ENCODE peak calls at places on chromosomes 6 and 20, in four cellular contexts. L is fibroblast of pulmonary artery, W is astrocyte of the cerebellum, N is cardiac fibroblast. H is an unnamed sample.

GRCh38 chr20:43776691-43777090 is 49.9 kb upstream of the GTSF1L start:
- DNase-seq in N (no peak), W (no peak), L (no peak), H (no peak)

GRCh38 chr6:115460913-115461312 is 599.8 kb downstream of the FRK start:
- DNase-seq in N (no peak), W (no peak), L (no peak), H (no peak)

GRCh38 chr6:41157323-41157722 is 3.2 kb upstream of the TREML1 start:
- DNase-seq in L (no peak), N (no peak), W (no peak), H (no peak)

GRCh38 chr6:83168556-83168955 is 24.5 kb downstream of the PGM3 start:
- DNase-seq in L (no peak), N (no peak), W (no peak), H (no peak)

GRCh38 chr6:24584390-24584735 is 61.6 kb downstream of the KIAA0319 start:
- DNase-seq in W (no peak), N (no peak), L (no peak), H (no peak)

GRCh38 chr6:167047554-167047953 is 48.4 kb downstream of the CEP43 start:
- DNase-seq in N (no peak), L (no peak), W (no peak), H (peak; percentile 73)

GRCh38 chr6:17912521-17912920 is 74.9 kb downstream of the KIF13A start:
- DNase-seq in L (no peak), W (no peak), N (no peak), H (no peak)

GRCh38 chr20:57075181-57075580 is 191.3 kb downstream of the BMP7 start:
- DNase-seq in W (no peak), L (no peak), N (no peak), H (no peak)

GRCh38 chr6:116388924-116389323 is 18.2 kb downstream of the DSE start:
- DNase-seq in W (no peak), N (no peak), L (no peak), H (no peak)

GRCh38 chr6:54910326-54910952 is 63.9 kb downstream of the FAM83B start:
- DNase-seq in N (no peak), W (peak; percentile 6), L (no peak), H (no peak)

GRCh38 chr6:84093405-84094049 is 60.0 kb downstream of the MRAP2 start:
- DNase-seq in N (no peak), L (no peak), W (no peak), H (no peak)

GRCh38 chr6:35675871-35676459 is 12.8 kb downstream of the FKBP5 start:
- DNase-seq in W (no peak), L (no peak), N (no peak), H (no peak)

GRCh38 chr20:51131806-51132205 is 108.9 kb upstream of the KCNG1 start:
- DNase-seq in L (no peak), N (no peak), W (no peak), H (no peak)

GRCh38 chr6:52985228-52985627 is 9.9 kb downstream of the GSTA4 start:
- DNase-seq in L (no peak), N (no peak), W (no peak), H (no peak)

GRCh38 chr6:5632348-5632935 is 371.1 kb downstream of the FARS2 start:
- DNase-seq in N (no peak), L (no peak), W (no peak), H (no peak)

GRCh38 chr6:87945181-87945580 is 102.5 kb upstream of the SPACA1 start:
- DNase-seq in N (no peak), W (no peak), L (no peak), H (no peak)

GRCh38 chr6:44430322-44430721 is 42.8 kb downstream of the CDC5L start:
- DNase-seq in N (peak; percentile 45), W (peak; percentile 57), L (peak; percentile 42), H (no peak)

GRCh38 chr20:1844723-1845523 is 50.3 kb upstream of the SIRPA start:
- DNase-seq in N (peak; percentile 40), L (peak; percentile 81), W (no peak), H (peak; percentile 89)

GRCh38 chr20:61949714-61950630 is 115.7 kb downstream of the TAF4 start:
- DNase-seq in L (no peak), W (no peak), N (no peak), H (no peak)

GRCh38 chr6:127907960-127908640 is 7.2 kb upstream of the THEMIS start:
- DNase-seq in N (no peak), L (no peak), W (no peak), H (peak; percentile 3)

DNA sequence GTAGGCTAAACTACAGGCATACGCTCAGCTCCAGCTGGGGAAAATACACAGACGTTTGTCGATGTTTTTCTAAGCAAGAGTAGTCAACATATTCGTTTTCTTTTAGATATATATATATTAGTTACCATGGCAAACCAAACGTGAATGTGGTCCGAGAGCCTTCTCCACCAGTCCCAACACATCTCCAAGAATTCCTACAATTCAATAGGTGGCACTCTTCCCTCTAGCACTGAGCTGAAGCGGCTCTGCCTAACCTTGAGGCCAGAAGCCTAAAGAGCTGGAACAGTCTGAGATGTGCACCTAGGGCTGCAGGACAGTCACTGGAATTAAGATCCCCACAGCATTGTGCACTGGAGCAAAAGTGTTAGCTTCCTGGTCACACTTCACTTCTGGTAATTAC is 70.3 kb upstream of the BEND3 start:
- DNase-seq in L (peak; percentile 50), W (no peak), N (peak; percentile 32), H (no peak)
- TF ChIP-seq CTCF in L (peak; percentile 46), W (peak; percentile 19), N (no peak), H (no peak)

GRCh38 chr6:144156334-144156733 is 6.0 kb downstream of the STX11 start:
- DNase-seq in N (no peak), L (peak; percentile 64), W (no peak), H (no peak)

GRCh38 chr6:144159231-144159630 is 8.9 kb downstream of the STX11 start:
- DNase-seq in W (no peak), L (peak; percentile 16), N (no peak), H (no peak)

GRCh38 chr6:144159727-144160126 is 9.4 kb downstream of the STX11 start:
- DNase-seq in L (no peak), W (no peak), N (no peak), H (no peak)

GRCh38 chr6:144156991-144157390 is 6.7 kb downstream of the STX11 start:
- DNase-seq in L (no peak), N (no peak), W (no peak), H (no peak)

GRCh38 chr6:144158133-144158532 is 7.8 kb downstream of the STX11 start:
- DNase-seq in L (peak; percentile 93), W (peak; percentile 90), N (peak; percentile 83), H (no peak)
- TF ChIP-seq CTCF in L (no peak), W (no peak), N (no peak), H (no peak)

DNA sequence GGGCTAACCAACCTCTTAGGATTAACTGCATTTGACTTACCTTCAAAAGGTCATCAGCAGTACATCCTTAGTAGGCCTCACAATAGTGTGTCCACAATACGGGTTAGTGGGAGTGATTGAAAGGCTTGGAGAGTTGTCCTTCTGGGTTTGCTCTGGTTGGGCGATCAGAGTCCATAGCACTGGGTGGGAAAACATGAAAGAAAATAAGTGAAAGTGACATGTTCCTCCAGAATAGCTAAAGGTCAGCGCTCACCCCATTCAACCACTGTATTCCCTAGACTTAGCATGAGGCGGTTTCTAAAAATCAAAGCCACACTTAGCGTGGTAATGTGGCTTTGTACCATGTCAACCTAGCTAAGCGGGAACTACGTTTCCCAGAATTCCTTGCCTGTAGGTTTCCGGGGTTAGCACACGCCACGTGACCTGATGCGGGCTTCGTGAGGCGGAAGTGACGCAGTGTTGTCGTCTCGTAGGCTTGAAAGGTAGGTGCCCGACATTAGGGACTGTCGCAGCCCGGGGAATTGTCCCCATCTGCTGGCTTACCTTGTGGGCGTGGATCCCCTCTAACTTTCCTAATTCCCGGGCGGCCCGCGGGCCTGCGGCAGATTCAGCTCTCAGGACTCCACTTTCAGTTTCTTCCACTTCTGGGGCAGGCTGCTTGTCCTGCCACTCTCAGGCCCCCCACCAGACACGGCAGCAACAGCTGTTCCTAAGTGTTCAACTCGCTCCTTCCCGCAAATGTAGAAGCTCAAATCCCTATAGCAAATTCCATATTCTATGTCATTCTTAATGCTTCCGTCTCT is 19.8 kb upstream of the SCP2D1 start:
- DNase-seq in L (peak; percentile 92), N (peak; percentile 91), W (peak; percentile 71), H (peak; percentile 79)
- TF ChIP-seq CTCF in L (no peak), N (no peak), W (no peak), H (peak; percentile 29)

DNA sequence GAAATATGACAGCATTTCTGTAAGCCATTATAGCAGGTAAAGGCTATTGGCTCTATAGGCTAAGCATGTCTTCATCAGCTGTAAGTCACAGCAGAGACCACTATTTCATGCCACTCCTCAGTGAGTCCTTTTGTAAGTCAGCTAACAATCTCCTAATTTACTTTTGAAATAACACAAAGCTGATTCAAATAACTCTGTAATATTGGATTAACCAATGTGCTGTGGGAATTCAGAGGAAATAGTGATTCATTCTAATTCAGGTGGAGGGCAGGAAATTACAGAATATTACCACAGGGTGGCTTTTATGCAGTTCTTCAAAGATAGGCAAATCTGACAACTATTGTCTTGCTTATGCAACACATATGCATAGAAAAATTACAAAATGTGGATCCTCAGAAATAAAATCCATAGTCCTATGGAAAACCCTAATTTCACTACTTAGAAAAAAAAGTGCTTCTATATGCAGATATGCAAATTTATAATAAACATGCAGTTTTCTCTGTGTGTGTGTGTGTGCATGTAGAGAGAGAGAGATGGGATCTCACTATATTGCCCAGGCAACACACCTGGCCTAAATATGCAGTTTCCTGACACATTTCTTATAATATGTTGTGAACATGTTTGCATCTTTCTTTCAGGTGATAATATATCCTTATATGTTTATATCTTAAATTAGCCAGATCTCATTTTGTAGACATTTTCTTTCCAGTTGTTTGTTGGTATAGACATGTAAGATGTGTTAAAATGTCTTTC is 4.8 kb upstream of the SMIM28 start:
- DNase-seq in N (peak; percentile 74), L (peak; percentile 65), W (no peak), H (no peak)
- TF ChIP-seq CTCF in N (peak; percentile 29), L (peak; percentile 23), W (no peak), H (no peak)

GRCh38 chr20:46406200-46406985 is at the start of gene ELMO2:
- DNase-seq in N (peak; percentile 96), L (peak; percentile 97), W (peak; percentile 94), H (peak; percentile 96)
- TF ChIP-seq CTCF in N (no peak), L (no peak), W (no peak), H (no peak)

DNA sequence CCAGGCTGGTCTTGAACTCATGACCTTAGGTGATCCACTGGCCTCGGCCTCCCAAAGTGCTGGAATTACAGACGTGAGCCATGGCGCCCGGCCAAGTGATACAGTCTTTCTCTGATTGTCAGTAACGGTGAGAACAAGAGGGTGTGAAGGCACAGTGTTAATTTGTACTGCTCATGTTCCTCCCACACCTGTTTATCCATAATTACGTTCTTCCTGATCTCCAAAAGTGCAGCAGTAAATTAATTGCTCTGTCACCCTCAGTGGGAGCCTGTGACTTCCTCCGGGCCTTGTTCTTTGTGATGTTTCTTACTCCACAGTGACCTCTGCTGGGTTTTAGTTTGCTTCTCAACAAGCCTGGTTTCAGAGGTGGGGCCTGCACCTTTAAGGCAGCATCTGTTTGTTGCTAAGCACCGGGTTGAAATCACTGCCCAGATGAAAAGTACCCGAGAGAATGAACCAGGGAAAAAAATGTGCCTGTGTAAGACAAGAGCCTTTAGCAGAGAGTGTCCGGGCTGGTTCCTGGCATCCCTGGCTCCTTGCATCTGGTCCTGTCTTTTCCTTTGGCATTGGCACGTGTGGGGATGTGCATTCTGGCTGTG is 89.1 kb upstream of the CLDN20 start:
- DNase-seq in N (peak; percentile 93), L (peak; percentile 90), W (peak; percentile 80), H (peak; percentile 63)
- TF ChIP-seq CTCF in N (peak; percentile 76), L (peak; percentile 74), W (peak; percentile 75), H (peak; percentile 69)

H was measured in GM13977.